ENCODE peak calls at places on chromosome 4, in six cellular contexts. J, Q, L, K, A and O are unnamed samples.

GRCh38 chr4:147984065-147984777 is 252.3 kb downstream of the ARHGAP10 start:
- DNase-seq in J (no peak), Q (no peak), L (peak), K (peak), A (peak), O (no peak)

GRCh38 chr4:5036239-5036638 is 15.0 kb upstream of the STK32B start:
- DNase-seq in J (no peak), Q (no peak), L (no peak), K (peak), A (peak), O (no peak)

GRCh38 chr4:40848981-40849380 is 99.2 kb downstream of the NSUN7 start:
- DNase-seq in J (no peak), Q (no peak), L (no peak), K (peak), A (peak), O (no peak)

GRCh38 chr4:54473077-54473545 is 184.6 kb upstream of the KIT start:
- DNase-seq in J (no peak), Q (no peak), L (no peak), K (no peak), A (peak), O (no peak)

GRCh38 chr4:132328761-132329160 is 820.3 kb upstream of the PCDH10 start:
- DNase-seq in J (no peak), Q (no peak), L (peak), K (no peak), A (no peak), O (no peak)

GRCh38 chr4:144903953-144904711 is 193.9 kb downstream of the ANAPC10 start:
- DNase-seq in J (no peak), Q (no peak), L (no peak), K (peak), A (peak), O (no peak)

GRCh38 chr4:104826171-104826570 is 320.5 kb upstream of the TET2 start:
- DNase-seq in J (no peak), Q (no peak), L (no peak), K (no peak), A (no peak), O (no peak)

GRCh38 chr4:111707491-111707890 is 437.8 kb upstream of the FAM241A start:
- DNase-seq in J (no peak), Q (no peak), L (no peak), K (no peak), A (no peak), O (no peak)

GRCh38 chr4:184596044-184596616 is 53.1 kb downstream of the CASP3 start:
- DNase-seq in J (no peak), Q (no peak), L (no peak), K (no peak), A (no peak), O (no peak)

GRCh38 chr4:55547461-55547770 is 707 bp upstream of the CLOCK start:
- DNase-seq in J (peak), Q (no peak), L (peak), K (peak), A (no peak), O (no peak)

GRCh38 chr4:55545681-55546632 is 752 bp downstream of the CLOCK start:
- DNase-seq in J (peak), Q (peak), L (peak), K (peak), A (peak), O (no peak)

GRCh38 chr4:55545133-55545532 is 1.6 kb downstream of the CLOCK start:
- DNase-seq in J (no peak), Q (no peak), L (peak), K (peak), A (peak), O (no peak)

GRCh38 chr4:55546633-55547460 is at the start of gene CLOCK:
- DNase-seq in J (peak), Q (peak), L (peak), K (peak), A (peak), O (no peak)

DNA sequence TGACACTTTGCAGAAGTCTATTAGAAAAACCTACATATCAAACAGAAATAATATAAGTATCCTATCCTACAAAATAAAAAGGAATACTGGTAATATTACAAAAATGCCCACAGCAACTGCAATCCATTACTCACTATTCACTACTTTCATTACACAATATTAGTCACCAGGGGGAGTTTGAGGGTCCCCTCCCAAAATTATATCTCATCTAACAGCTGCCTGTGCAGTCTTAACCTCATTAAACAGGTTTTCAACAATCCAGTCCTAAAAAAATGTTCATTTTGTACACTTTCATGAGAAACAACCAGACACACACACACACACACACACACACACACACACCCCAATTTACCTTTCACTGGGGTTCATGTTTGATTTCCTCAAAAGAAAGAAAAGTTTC is 2.9 kb downstream of the CLOCK start:
- DNase-seq in J (no peak), Q (no peak), L (peak), K (peak), A (peak), O (no peak)
- TF ChIP-seq CTCF in J (no peak), Q (no peak), L (no peak), K (peak), A (no peak), O (no peak)

DNA sequence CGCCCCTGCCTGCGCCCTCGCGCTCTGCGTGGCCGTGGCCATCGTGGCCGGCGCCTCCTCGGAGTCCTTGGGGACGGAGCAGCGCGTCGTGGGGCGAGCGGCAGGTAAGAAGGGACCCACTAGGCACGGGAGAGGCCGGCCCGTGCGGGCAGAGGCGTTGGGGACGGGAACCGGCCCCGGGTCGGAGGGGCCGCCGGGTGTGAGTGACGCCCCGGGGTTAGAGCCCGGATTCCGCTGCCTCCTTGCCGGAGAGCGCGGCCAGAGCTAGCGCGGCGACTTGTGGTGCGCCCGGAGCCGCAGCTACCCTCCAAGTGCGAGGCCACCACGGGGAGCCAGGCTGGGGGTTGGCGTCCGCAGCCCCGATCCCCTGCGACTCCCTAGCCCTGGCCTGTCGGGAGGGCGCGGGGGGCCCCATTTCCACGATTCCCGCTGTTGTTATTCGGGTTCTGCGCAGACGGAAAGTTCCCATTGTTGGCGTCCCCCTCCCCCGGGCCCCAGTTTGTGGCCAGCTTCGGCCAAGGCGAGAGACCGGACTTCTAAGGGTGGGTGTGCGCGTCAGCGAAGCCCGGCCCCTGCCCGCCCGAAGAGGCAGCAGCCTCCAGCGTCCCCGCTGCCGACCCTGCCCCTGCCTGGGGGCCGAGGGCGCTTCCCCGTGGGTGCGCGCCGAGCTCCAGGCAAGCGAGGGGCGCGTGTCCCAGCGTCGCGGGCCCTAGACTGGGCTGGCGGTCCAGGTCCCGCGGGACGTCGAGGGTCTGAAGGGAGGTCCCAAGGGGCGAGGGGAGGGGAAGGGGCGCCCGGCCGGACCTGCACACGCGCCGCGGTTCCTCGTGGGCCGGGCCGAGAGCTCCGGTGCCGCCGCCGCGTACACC is 1.1 kb downstream of the FGFR3 start:
- DNase-seq in J (no peak), Q (no peak), L (no peak), K (peak), A (peak), O (no peak)
- H3K4me3 ChIP-seq in J (peak), Q (peak), L (no peak), K (peak), A (peak), O (peak)

GRCh38 chr4:6331018-6331417 is 61.4 kb downstream of the WFS1 start:
- DNase-seq in J (no peak), Q (no peak), L (no peak), K (no peak), A (peak), O (no peak)

GRCh38 chr4:6333301-6334202 is 63.9 kb downstream of the WFS1 start:
- DNase-seq in J (no peak), Q (no peak), L (peak), K (no peak), A (peak), O (no peak)

GRCh38 chr4:6331468-6331867 is 61.8 kb downstream of the WFS1 start:
- DNase-seq in J (no peak), Q (no peak), L (no peak), K (no peak), A (no peak), O (no peak)

GRCh38 chr4:6332669-6333050 is 63.0 kb downstream of the WFS1 start:
- DNase-seq in J (no peak), Q (no peak), L (no peak), K (no peak), A (no peak), O (no peak)

GRCh38 chr4:6332042-6332668 is 62.5 kb downstream of the WFS1 start:
- DNase-seq in J (no peak), Q (no peak), L (peak), K (no peak), A (peak), O (no peak)
- TF ChIP-seq CTCF in J (peak), Q (peak), L (peak), K (peak), A (peak), O (peak)

DNA sequence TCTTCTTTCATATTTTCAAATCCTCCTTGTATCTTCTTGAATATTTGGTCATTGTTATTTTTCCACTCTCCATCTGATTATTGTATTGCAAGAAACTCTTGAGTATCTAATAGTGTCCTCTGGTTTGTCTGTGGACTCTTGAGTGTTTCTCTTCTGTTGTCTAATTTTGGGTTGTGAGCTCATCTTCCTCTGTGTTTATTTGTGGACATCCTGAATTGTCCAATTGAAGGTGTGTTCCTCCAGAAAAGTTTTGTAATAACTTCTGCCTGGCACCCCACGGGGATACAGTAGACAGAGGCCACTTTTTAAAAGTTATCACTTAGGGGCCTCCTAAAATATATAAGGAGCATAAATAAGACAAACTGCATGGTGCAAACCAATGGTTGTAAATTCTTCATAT is 3.1 kb upstream of the CC2D2A start:
- DNase-seq in J (no peak), Q (no peak), L (no peak), K (no peak), A (no peak), O (no peak)
- H3K4me3 ChIP-seq in J (no peak), Q (no peak), L (no peak), K (no peak), A (no peak), O (no peak)

DNA sequence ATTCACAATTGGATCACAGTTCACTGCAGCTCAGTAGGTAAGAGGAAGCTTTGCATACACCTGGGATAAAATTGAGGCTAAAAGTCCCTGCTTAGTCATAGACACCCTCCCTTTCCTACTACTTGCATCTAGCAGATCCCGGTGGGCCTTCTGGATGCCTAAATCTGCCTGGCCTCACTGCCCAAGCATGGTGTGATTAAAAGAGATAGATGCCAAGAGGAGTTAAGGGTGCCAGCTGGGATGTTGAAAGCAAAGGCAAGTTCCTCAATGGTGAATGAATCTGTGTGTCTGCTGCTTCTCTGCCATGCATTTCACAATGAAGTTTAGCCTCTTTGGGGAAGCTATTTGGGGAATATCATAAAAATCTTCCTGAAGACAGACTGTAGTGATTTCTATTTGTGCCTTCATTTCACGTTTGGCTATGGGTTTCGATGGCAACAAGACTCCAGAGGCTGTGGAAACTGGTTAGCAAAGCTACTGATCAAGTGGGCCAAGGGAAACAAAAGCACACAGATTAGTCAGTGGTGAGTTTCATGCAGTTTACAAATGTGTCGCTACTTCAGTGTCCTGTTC is 534.0 kb downstream of the ANKRD50 start:
- DNase-seq in J (no peak), Q (no peak), L (peak), K (peak), A (peak), O (no peak)
- TF ChIP-seq CTCF in J (no peak), Q (no peak), L (no peak), K (no peak), A (no peak), O (no peak)

DNA sequence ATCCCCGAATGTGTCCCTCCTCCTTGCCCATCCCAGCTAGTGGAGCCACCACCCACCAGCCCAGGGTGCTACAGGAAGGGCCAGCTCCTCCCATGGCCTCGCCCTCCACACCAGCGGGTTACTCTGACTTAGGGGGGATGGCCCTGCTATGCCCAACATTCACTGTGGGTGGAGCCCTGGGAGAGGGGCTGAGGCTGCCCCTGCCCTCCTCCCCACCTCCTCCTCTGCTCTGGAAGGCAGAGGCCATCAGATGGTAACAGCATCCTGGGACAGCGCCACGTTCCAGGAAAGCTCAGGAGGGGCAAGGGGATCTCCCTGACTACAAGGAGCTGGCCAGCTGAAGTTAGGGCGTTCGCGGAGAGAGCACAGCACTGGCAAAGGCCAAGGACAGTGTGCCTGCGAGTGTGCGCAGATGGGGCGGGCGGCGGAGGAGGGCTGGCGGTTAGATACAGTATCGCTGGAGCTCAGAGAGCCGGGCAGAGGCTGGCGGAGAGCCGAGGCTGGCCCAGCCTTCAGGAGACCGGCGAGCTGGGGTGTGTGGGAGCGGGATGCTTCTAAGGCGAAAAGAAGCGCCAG is 1.5 kb downstream of the JAKMIP1 start:
- DNase-seq in J (peak), Q (no peak), L (peak), K (no peak), A (peak), O (no peak)
- H3K4me3 ChIP-seq in J (peak), Q (no peak), L (no peak), K (no peak), A (no peak), O (no peak)

GRCh38 chr4:140363558-140363957 is 9.9 kb upstream of the SCOC start:
- DNase-seq in J (no peak), Q (no peak), L (no peak), K (no peak), A (no peak), O (no peak)
- TF ChIP-seq CTCF in J (no peak), Q (no peak), L (no peak), K (no peak), A (no peak), O (no peak)